ENCODE peak calls at places on chromosome 17, in seven cellular contexts. N is islet precursor cell, C is stomach, G is kidney glomerular epithelial cell, Q is C1 segment of cervical spinal cord, U is AG09309, S is SW 1271. F is an unnamed sample.

GRCh38 chr17:74964988-74965622 is 7.5 kb downstream of the HID1 start:
- DNase-seq in Q (no peak), U (no peak), N (no peak), C (no peak), S (no peak), G (no peak), F (no peak)

GRCh38 chr17:34071891-34072420 is 183.1 kb upstream of the CCL2 start:
- DNase-seq in Q (no peak), S (no peak), C (no peak), U (no peak), G (no peak), N (peak), F (no peak)

GRCh38 chr17:80605326-80606066 is 60.9 kb downstream of the RPTOR start:
- DNase-seq in G (peak), C (no peak), N (no peak), Q (no peak), S (no peak), U (no peak), F (no peak)

GRCh38 chr17:17119533-17119932 is 77.3 kb downstream of the MPRIP start:
- DNase-seq in C (peak), S (no peak), U (no peak), N (no peak), Q (no peak), G (peak), F (peak)

GRCh38 chr17:40340880-40341807 is 23.4 kb downstream of the GJD3 start:
- DNase-seq in U (no peak), C (peak), N (peak), S (peak), G (peak), Q (peak), F (peak)

GRCh38 chr17:28643979-28644781 is 778 bp downstream of the BLTP2 start:
- DNase-seq in Q (no peak), S (peak), G (peak), N (peak), C (peak), U (no peak), F (peak)

GRCh38 chr17:43018008-43018853 is 4.0 kb downstream of the VAT1 start:
- DNase-seq in S (no peak), G (no peak), C (no peak), Q (no peak), U (no peak), N (peak), F (no peak)

GRCh38 chr17:1625053-1625452 is 3.6 kb downstream of the SLC43A2 start:
- DNase-seq in G (no peak), S (no peak), Q (no peak), N (no peak), U (no peak), C (no peak), F (no peak)

GRCh38 chr17:78001182-78001581 is 42.7 kb downstream of the TNRC6C start:
- DNase-seq in S (no peak), U (no peak), G (no peak), N (no peak), Q (no peak), C (no peak), F (no peak)

GRCh38 chr17:38967290-38967738 is at the start of gene FBXO47:
- DNase-seq in S (no peak), C (peak), G (peak), N (peak), U (peak), Q (peak), F (peak)

GRCh38 chr17:56011406-56012131 is 141.7 kb upstream of the ANKFN1 start:
- DNase-seq in Q (no peak), N (no peak), G (no peak), U (no peak), S (no peak), C (no peak), F (no peak)

GRCh38 chr17:58325976-58326468 is 2.6 kb downstream of the TSPOAP1 start:
- DNase-seq in C (no peak), Q (no peak), S (no peak), N (peak), G (no peak), U (no peak), F (peak)

GRCh38 chr17:57420674-57421392 is 164.5 kb downstream of the MSI2 start:
- DNase-seq in S (no peak), N (no peak), U (no peak), C (peak), G (no peak), Q (no peak), F (no peak)

F was measured in spleen.